ENCODE peak calls at places on chromosomes 4 and X, in eight cellular contexts. L is natural killer cell; F is MM.1S; T is CD8-positive, alpha-beta T cell; D is left lung; H is cardiac muscle cell; C is CD4-positive, alpha-beta T cell; Y is transverse colon. W is an unnamed sample.

GRCh38 chrX:19725545-19726102 is 161.8 kb downstream of the SH3KBP1 start:
- DNase-seq in L (no peak), F (no peak), T (no peak), D (no peak), H (no peak), C (no peak), Y (no peak), W (no peak)

GRCh38 chrX:13389501-13389900 is 69.6 kb upstream of the ATXN3L start:
- DNase-seq in L (no peak), F (no peak), T (no peak), D (no peak), H (no peak), C (no peak), Y (no peak), W (no peak)

GRCh38 chr4:71231753-71232420 is 106.9 kb upstream of the SLC4A4 start:
- DNase-seq in L (no peak), F (no peak), T (no peak), D (no peak), H (no peak), C (no peak), Y (no peak), W (no peak)

GRCh38 chr4:25937801-25938200 is 23.8 kb downstream of the SMIM20 start:
- DNase-seq in L (no peak), F (peak; percentile 55), T (no peak), D (no peak), H (no peak), C (no peak), Y (no peak), W (no peak)

GRCh38 chrX:48575642-48576041 is 1.4 kb downstream of the RBM3 start:
- DNase-seq in L (no peak), F (no peak), T (no peak), D (no peak), H (no peak), C (no peak), Y (no peak), W (no peak)

GRCh38 chrX:107826286-107827136 is 845 bp downstream of the MID2 start:
- DNase-seq in L (peak; percentile 14), F (peak; percentile 37), T (peak; percentile 21), D (peak; percentile 77), H (peak; percentile 70), C (no peak), Y (peak; percentile 14), W (no peak)

GRCh38 chrX:103608305-103608963 is 671 bp downstream of the TCEAL3 start:
- DNase-seq in L (peak; percentile 14), F (no peak), T (no peak), D (peak; percentile 59), H (no peak), C (no peak), Y (no peak), W (no peak)

GRCh38 chr4:751676-752075 is 46.0 kb downstream of the PCGF3 start:
- DNase-seq in L (no peak), F (no peak), T (no peak), D (peak; percentile 58), H (no peak), C (no peak), Y (no peak), W (peak; percentile 81)

GRCh38 chr4:81638698-81639097 is 167.0 kb upstream of the RASGEF1B start:
- DNase-seq in L (no peak), F (no peak), T (no peak), D (no peak), H (no peak), C (no peak), Y (no peak), W (no peak)

GRCh38 chr4:152273343-152273742 is 262.5 kb downstream of the FBXW7 start:
- DNase-seq in L (no peak), F (no peak), T (no peak), D (no peak), H (no peak), C (no peak), Y (no peak), W (no peak)

GRCh38 chrX:130726661-130727060 is 176.3 kb downstream of the ENOX2 start:
- DNase-seq in L (no peak), F (no peak), T (no peak), D (no peak), H (no peak), C (no peak), Y (no peak), W (no peak)

GRCh38 chr4:67674098-67674497 is 26.9 kb downstream of the UBA6 start:
- DNase-seq in L (no peak), F (no peak), T (no peak), D (no peak), H (no peak), C (no peak), Y (no peak), W (no peak)

GRCh38 chrX:139091086-139091485 is 379.6 kb upstream of the FGF13 start:
- DNase-seq in L (no peak), F (no peak), T (no peak), D (no peak), H (no peak), C (no peak), Y (no peak), W (no peak)

GRCh38 chrX:2145672-2146412 is 354.9 kb downstream of the DHRSX start:
- DNase-seq in L (no peak), F (no peak), T (no peak), D (no peak), H (no peak), C (no peak), Y (no peak), W (no peak)

GRCh38 chr4:55393461-55394320 is 2.1 kb upstream of the TMEM165 start:
- DNase-seq in L (no peak), F (no peak), T (no peak), D (no peak), H (no peak), C (no peak), Y (no peak), W (no peak)

GRCh38 chr4:71195932-71196331 is 142.9 kb upstream of the SLC4A4 start:
- DNase-seq in L (no peak), F (no peak), T (no peak), D (no peak), H (peak; percentile 51), C (no peak), Y (no peak), W (no peak)

GRCh38 chr4:110778526-110778925 is 155.6 kb upstream of the PITX2 start:
- DNase-seq in L (no peak), F (no peak), T (no peak), D (no peak), H (no peak), C (no peak), Y (no peak), W (no peak)

DNA sequence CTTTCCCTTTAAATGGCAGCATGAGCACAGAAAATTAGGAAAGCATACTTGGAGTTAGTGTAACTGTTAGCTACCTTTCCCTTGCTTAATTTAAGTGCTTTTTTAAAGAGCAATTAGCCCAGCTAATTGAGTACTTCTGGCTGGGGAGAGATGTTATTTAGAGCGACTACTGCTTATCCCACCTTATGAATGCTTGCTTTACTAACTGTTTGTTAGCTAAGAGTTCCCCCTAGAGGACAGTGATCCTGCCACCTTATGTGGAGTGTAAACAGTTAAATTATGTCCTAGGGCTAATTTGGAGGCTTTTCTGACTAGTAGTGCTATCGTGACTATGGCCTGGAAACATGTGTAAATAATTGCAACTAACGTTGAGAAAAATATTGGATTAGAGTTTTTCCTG is 909.4 kb downstream of the FSTL5 start:
- DNase-seq in L (no peak), F (peak; percentile 11), T (no peak), D (no peak), H (no peak), C (no peak), Y (no peak), W (no peak)
- TF ChIP-seq CTCF in L (no peak), F (peak; percentile 30), T (no peak), D (no peak), H (no peak), C (no peak), Y (no peak), W (no peak)

DNA sequence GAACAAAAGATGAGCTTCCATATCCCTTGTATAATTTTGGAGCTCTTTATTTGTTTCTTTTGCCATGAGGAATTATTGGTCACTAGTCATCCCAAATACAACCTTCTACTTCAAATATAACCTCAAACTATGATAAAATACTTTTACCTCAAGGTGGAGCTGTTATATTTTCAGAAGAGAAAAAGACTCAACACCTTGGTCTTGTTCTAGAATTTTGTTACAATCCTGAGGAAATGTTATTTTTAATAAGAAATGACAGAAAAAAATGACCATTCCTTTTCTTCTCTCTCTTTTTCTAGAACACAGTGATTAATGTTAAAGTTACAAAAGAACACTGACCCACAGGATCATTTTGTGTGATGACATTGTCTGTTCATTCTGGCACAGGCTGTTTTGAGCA is 159.5 kb upstream of the CTSO start:
- DNase-seq in L (no peak), F (peak; percentile 25), T (no peak), D (no peak), H (no peak), C (no peak), Y (no peak), W (no peak)
- TF ChIP-seq CTCF in L (no peak), F (peak; percentile 29), T (no peak), D (no peak), H (peak; percentile 18), C (no peak), Y (peak; percentile 10), W (peak; percentile 76)

GRCh38 chr4:6252051-6252450 is 17.6 kb upstream of the WFS1 start:
- DNase-seq in L (no peak), F (no peak), T (no peak), D (no peak), H (no peak), C (no peak), Y (no peak), W (peak; percentile 70)

GRCh38 chr4:6253111-6253510 is 16.5 kb upstream of the WFS1 start:
- DNase-seq in L (no peak), F (no peak), T (no peak), D (no peak), H (no peak), C (no peak), Y (no peak), W (no peak)

GRCh38 chr4:6250235-6250983 is 19.2 kb upstream of the WFS1 start:
- DNase-seq in L (no peak), F (peak; percentile 75), T (no peak), D (no peak), H (peak; percentile 77), C (no peak), Y (no peak), W (peak; percentile 9)

GRCh38 chr4:6251365-6251764 is 18.3 kb upstream of the WFS1 start:
- DNase-seq in L (no peak), F (no peak), T (no peak), D (no peak), H (no peak), C (no peak), Y (no peak), W (peak; percentile 67)

GRCh38 chr4:6250984-6251295 is 18.7 kb upstream of the WFS1 start:
- DNase-seq in L (no peak), F (no peak), T (no peak), D (no peak), H (no peak), C (no peak), Y (no peak), W (no peak)
- TF ChIP-seq CTCF in L (peak; percentile 42), F (no peak), T (peak; percentile 21), D (no peak), H (no peak), C (peak; percentile 48), Y (no peak), W (no peak)

DNA sequence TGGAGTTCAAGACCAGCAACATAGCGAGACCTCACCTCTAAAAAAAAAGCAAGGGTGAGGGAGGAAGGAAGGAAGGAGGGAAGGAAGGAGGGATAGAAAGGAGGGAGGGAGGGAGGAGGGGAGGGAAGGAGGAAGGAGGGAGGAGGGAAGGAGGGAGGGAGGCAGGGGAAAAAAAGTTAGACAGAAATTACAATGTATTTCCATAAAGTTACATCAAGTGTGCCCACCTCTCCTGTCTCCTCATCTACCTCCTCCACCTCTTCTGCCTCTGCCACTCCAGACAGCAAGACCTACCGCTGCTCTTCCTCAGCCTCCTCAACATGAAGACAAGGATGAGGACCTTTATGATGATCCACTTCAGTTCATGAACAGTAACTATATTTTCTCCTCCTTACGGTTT is 8.3 kb downstream of the LIN54 start:
- DNase-seq in L (no peak), F (no peak), T (no peak), D (no peak), H (no peak), C (no peak), Y (no peak), W (no peak)
- TF ChIP-seq CTCF in L (no peak), F (no peak), T (no peak), D (no peak), H (no peak), C (no peak), Y (no peak), W (no peak)